ENCODE peak calls at places on chromosomes 7 and 10, in seven cellular contexts. B is cardiac muscle cell, R is thoracic aorta, T is mammary epithelial cell, Q is right atrium auricular region, K is OCI-LY7, N is spleen. O is an unnamed sample.

GRCh38 chr10:89073719-89074118 is 83.1 kb downstream of the FAS start:
- DNase-seq in Q (no peak), B (peak; percentile 65), K (no peak), N (no peak), T (no peak), R (no peak), O (no peak)

GRCh38 chr10:75070478-75071163 is 40.8 kb upstream of the SAMD8 start:
- DNase-seq in B (peak; percentile 11), Q (no peak), N (peak; percentile 41), T (no peak), K (no peak), R (no peak), O (no peak)

GRCh38 chr7:30869794-30870491 is 41.7 kb upstream of the AQP1 start:
- DNase-seq in K (no peak), T (no peak), N (no peak), Q (no peak), B (peak; percentile 15), R (no peak), O (no peak)

GRCh38 chr10:95485445-95485844 is 75.7 kb downstream of the SORBS1 start:
- DNase-seq in N (no peak), R (no peak), T (no peak), Q (no peak), K (no peak), B (peak; percentile 6), O (peak; percentile 18)

GRCh38 chr7:157763279-157764000 is 426.6 kb downstream of the DNAJB6 start:
- DNase-seq in B (no peak), T (no peak), N (peak; percentile 54), R (no peak), Q (no peak), K (no peak), O (no peak)

GRCh38 chr7:110130669-110131068 is 960.3 kb upstream of the LRRN3 start:
- DNase-seq in B (no peak), K (no peak), T (no peak), N (no peak), R (no peak), Q (no peak), O (no peak)

GRCh38 chr10:5557799-5558771 is 33.3 kb downstream of the CALML3 start:
- DNase-seq in N (peak; percentile 70), Q (no peak), B (no peak), T (no peak), K (no peak), R (no peak), O (peak; percentile 12)

GRCh38 chr7:122965306-122965705 is 30.2 kb downstream of the TAS2R16 start:
- DNase-seq in K (no peak), R (no peak), Q (no peak), T (no peak), B (no peak), N (no peak), O (no peak)

GRCh38 chr7:77791336-77791735 is 6.9 kb downstream of the TMEM60 start:
- DNase-seq in Q (no peak), N (no peak), T (no peak), K (no peak), R (no peak), B (no peak), O (no peak)

GRCh38 chr7:20785211-20786048 is 1.3 kb downstream of the SP8 start:
- DNase-seq in R (no peak), K (no peak), N (no peak), B (no peak), T (peak; percentile 48), Q (no peak), O (no peak)

GRCh38 chr7:26567263-26567662 is 275.6 kb downstream of the SNX10 start:
- DNase-seq in R (no peak), T (no peak), B (no peak), K (no peak), Q (no peak), N (no peak), O (no peak)

GRCh38 chr7:108211382-108212201 is 81.4 kb upstream of the LAMB4 start:
- DNase-seq in T (peak; percentile 94), K (no peak), B (peak; percentile 68), Q (no peak), R (no peak), N (no peak), O (no peak)

GRCh38 chr7:31875424-31875823 is 188.4 kb downstream of the PPP1R17 start:
- DNase-seq in R (no peak), Q (no peak), K (no peak), B (peak; percentile 19), T (peak; percentile 13), N (no peak), O (no peak)

GRCh38 chr7:116679495-116679894 is 7.5 kb downstream of the MET start:
- DNase-seq in Q (no peak), B (no peak), N (no peak), K (no peak), T (peak; percentile 97), R (no peak), O (no peak)

GRCh38 chr7:75546272-75547015 is 54.3 kb downstream of the SPDYE5 start:
- DNase-seq in T (no peak), B (no peak), R (no peak), K (no peak), N (peak; percentile 3), Q (no peak), O (no peak)

GRCh38 chr10:85319826-85320225 is 991.4 kb downstream of the CCSER2 start:
- DNase-seq in Q (no peak), K (no peak), T (no peak), N (no peak), R (no peak), B (no peak), O (no peak)

GRCh38 chr7:8389898-8390642 is 43.3 kb upstream of the NXPH1 start:
- DNase-seq in Q (no peak), K (no peak), R (no peak), B (no peak), T (peak; percentile 3), N (no peak), O (peak; percentile 31)

GRCh38 chr10:63798599-63799498 is 277.6 kb downstream of the REEP3 start:
- DNase-seq in R (peak; percentile 51), K (no peak), B (peak; percentile 93), T (peak; percentile 57), Q (peak; percentile 91), N (no peak), O (peak; percentile 56)

GRCh38 chr7:1767524-1767923 is 97.4 kb downstream of the ELFN1 start:
- DNase-seq in K (peak; percentile 51), N (no peak), B (no peak), R (no peak), T (no peak), Q (no peak), O (no peak)

GRCh38 chr7:132436121-132436520 is 140.1 kb downstream of the PLXNA4 start:
- DNase-seq in N (peak; percentile 40), B (no peak), R (no peak), T (no peak), K (no peak), Q (no peak), O (no peak)

GRCh38 chr7:134724606-134725005 is 54.8 kb upstream of the CALD1 start:
- DNase-seq in K (peak; percentile 19), B (peak; percentile 76), N (no peak), Q (no peak), T (peak; percentile 40), R (no peak), O (no peak)

DNA sequence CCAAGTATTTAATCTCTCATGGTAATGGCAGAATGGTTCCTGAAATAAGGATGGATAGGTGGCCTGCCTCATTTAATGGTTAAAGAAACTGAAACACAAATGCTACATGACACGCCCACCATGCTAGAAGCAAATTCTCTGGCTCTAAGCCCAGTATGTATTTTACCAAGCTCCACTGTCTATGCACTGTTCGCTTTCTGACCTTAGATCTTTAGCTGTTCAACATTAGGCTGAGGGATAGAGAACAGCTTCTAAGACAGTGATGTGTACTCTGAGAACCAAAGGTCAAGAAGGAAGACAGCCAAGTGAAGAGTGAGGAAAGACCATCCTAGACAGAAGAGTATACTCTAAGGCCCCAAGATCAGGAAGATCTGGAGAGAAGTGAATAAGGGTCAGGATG is 26.6 kb downstream of the FAM3C start:
- DNase-seq in K (no peak), R (no peak), T (no peak), B (peak; percentile 71), N (no peak), Q (no peak), O (no peak)
- H3K4me3 ChIP-seq in K (no peak overlapping the region), R (no peak overlapping the region), T (no peak overlapping the region), B (no peak overlapping the region), N (no peak overlapping the region), Q (no peak overlapping the region), O (no peak overlapping the region)

GRCh38 chr7:156156734-156157408 is 344.6 kb upstream of the SHH start:
- DNase-seq in N (no peak), T (no peak), K (no peak), R (no peak), Q (peak; percentile 48), B (no peak), O (no peak)
- H3K9me3 ChIP-seq in N (no peaks in the 10 kb centered on the region), T (peaks cover 5% of the 10 kb centered on the region), K (peaks cover 6% of the 10 kb centered on the region), R (no peaks in the 10 kb centered on the region), Q (no peaks in the 10 kb centered on the region), B (no peaks in the 10 kb centered on the region), O (no peaks in the 10 kb centered on the region)

GRCh38 chr7:47401571-47402570 is 180.0 kb downstream of the TNS3 start:
- DNase-seq in K (no peak), Q (no peak), T (no peak), B (no peak), R (no peak), N (peak; percentile 56), O (peak; percentile 9)
- H3K4me1 ChIP-seq in K (no peaks in the 10 kb centered on the region), Q (peaks cover 25% of the 10 kb centered on the region), T (peaks cover 25% of the 10 kb centered on the region), B (no peaks in the 10 kb centered on the region), R (peaks cover 14% of the 10 kb centered on the region), N (no peaks in the 10 kb centered on the region), O (peaks cover 17% of the 10 kb centered on the region)

GRCh38 chr10:102503264-102504178 is at the start of gene SUFU:
- DNase-seq in T (peak; percentile 96), B (peak; percentile 100), Q (peak; percentile 99), N (peak; percentile 99), R (peak; percentile 96), K (peak; percentile 100), O (peak; percentile 99)

GRCh38 chr10:102504179-102504975 is 605 bp downstream of the SUFU start:
- DNase-seq in K (peak; percentile 23), N (peak; percentile 89), T (peak; percentile 12), Q (no peak), R (no peak), B (peak; percentile 22), O (peak; percentile 52)

GRCh38 chr10:102507521-102507920 is 3.7 kb downstream of the SUFU start:
- DNase-seq in R (no peak), Q (no peak), T (no peak), K (no peak), B (no peak), N (peak; percentile 6), O (no peak)

GRCh38 chr10:102504976-102505300 is 1.2 kb downstream of the SUFU start:
- DNase-seq in Q (no peak), R (no peak), N (peak; percentile 51), T (no peak), K (no peak), B (no peak), O (no peak)

DNA sequence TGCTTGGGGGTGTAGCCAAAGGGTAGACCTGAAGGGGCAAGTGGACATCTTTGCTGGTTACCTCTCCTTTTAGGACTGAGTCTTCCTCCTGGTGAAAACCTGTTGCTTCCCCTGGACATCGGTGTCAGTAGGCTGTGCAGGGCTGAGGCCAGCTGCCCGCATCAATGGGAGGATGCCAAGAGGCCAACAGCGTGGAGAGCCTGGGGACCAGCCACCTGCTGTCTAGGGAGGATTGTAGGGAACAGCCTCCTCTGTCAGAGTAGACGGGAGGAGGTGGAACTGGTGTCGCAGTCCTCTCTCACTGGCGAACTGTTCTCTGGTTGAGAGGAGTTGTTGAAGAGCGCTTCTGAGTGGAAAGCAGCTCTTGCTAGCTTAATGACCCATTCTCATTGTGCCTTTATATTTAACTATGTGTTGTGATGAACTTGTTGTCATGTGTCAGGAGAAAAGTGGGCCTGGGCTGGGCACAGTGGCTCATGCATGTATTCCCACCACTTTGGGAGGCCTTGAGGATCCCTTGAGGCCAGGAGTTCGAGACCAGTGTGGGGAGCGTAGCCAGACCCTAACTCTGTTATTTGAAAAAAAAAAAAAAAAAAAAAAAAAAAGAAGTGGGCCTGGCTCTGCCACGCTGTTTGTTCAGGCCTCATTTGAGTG is 1.8 kb downstream of the SUFU start:
- DNase-seq in B (no peak), N (peak; percentile 80), R (no peak), K (no peak), T (no peak), Q (no peak), O (no peak)
- H3K4me3 ChIP-seq in B (no peak overlapping the region), N (peak overlapping the region; percentile 98), R (peak overlapping the region; percentile 93), K (peak overlapping the region; percentile 98), T (no peak overlapping the region), Q (peak overlapping the region; percentile 99), O (no peak overlapping the region)